ENCODE peak calls at places on chromosomes 12 and 14, in six cellular contexts. One of them, this sample, is unnamed.

GRCh38 chr14:102508410-102508773 is 1.2 kb downstream of the ANKRD9 start:
- DNase-seq in GDM1: no peak
- DNase-seq in mesothelial cell of epicardium: no peak
- DNase-seq in GM20000: peak
- DNase-seq in fibroblast of lung: no peak
- DNase-seq in AG04450: no peak
- DNase-seq in this sample: no peak

GRCh38 chr12:11746940-11747716 is 97.7 kb downstream of the ETV6 start:
- DNase-seq in GDM1: no peak
- DNase-seq in mesothelial cell of epicardium: no peak
- DNase-seq in GM20000: no peak
- DNase-seq in fibroblast of lung: no peak
- DNase-seq in AG04450: no peak
- DNase-seq in this sample: no peak

GRCh38 chr12:69102856-69103255 is 136.5 kb upstream of the CPSF6 start:
- DNase-seq in GDM1: no peak
- DNase-seq in mesothelial cell of epicardium: no peak
- DNase-seq in GM20000: no peak
- DNase-seq in fibroblast of lung: no peak
- DNase-seq in AG04450: no peak
- DNase-seq in this sample: peak

GRCh38 chr14:92938235-92938875 is 15.4 kb downstream of the CHGA start:
- DNase-seq in GDM1: no peak
- DNase-seq in mesothelial cell of epicardium: no peak
- DNase-seq in GM20000: no peak
- DNase-seq in fibroblast of lung: no peak
- DNase-seq in AG04450: no peak
- DNase-seq in this sample: no peak

GRCh38 chr14:104580961-104581360 is 1.4 kb downstream of the C14orf180 start:
- DNase-seq in GDM1: no peak
- DNase-seq in mesothelial cell of epicardium: peak
- DNase-seq in GM20000: no peak
- DNase-seq in fibroblast of lung: peak
- DNase-seq in AG04450: no peak
- DNase-seq in this sample: no peak

GRCh38 chr12:90037740-90038139 is 329.1 kb upstream of the ATP2B1 start:
- DNase-seq in GDM1: no peak
- DNase-seq in mesothelial cell of epicardium: no peak
- DNase-seq in GM20000: no peak
- DNase-seq in fibroblast of lung: peak
- DNase-seq in AG04450: no peak
- DNase-seq in this sample: no peak

GRCh38 chr12:13435535-13435934 is 239.0 kb downstream of the EMP1 start:
- DNase-seq in GDM1: no peak
- DNase-seq in mesothelial cell of epicardium: no peak
- DNase-seq in GM20000: no peak
- DNase-seq in fibroblast of lung: no peak
- DNase-seq in AG04450: no peak
- DNase-seq in this sample: no peak

GRCh38 chr12:53820503-53820902 is 68.7 kb upstream of the CISTR start:
- DNase-seq in GDM1: no peak
- DNase-seq in mesothelial cell of epicardium: no peak
- DNase-seq in GM20000: no peak
- DNase-seq in fibroblast of lung: peak
- DNase-seq in AG04450: no peak
- DNase-seq in this sample: no peak

GRCh38 chr14:75341639-75342038 is 63.0 kb downstream of the FOS start:
- DNase-seq in GDM1: peak
- DNase-seq in mesothelial cell of epicardium: no peak
- DNase-seq in GM20000: no peak
- DNase-seq in fibroblast of lung: no peak
- DNase-seq in AG04450: no peak
- DNase-seq in this sample: no peak

GRCh38 chr14:104753528-104754212 is 723 bp downstream of the SIVA1 start:
- DNase-seq in GDM1: no peak
- DNase-seq in mesothelial cell of epicardium: no peak
- DNase-seq in GM20000: no peak
- DNase-seq in fibroblast of lung: peak
- DNase-seq in AG04450: no peak
- DNase-seq in this sample: no peak

GRCh38 chr12:2498961-2499500 is 295.7 kb upstream of the FKBP4 start:
- DNase-seq in GDM1: no peak
- DNase-seq in mesothelial cell of epicardium: no peak
- DNase-seq in GM20000: no peak
- DNase-seq in fibroblast of lung: no peak
- DNase-seq in AG04450: no peak
- DNase-seq in this sample: no peak

GRCh38 chr12:12070674-12071661 is at the start of gene BCL2L14:
- DNase-seq in GDM1: no peak
- DNase-seq in mesothelial cell of epicardium: no peak
- DNase-seq in GM20000: peak
- DNase-seq in fibroblast of lung: peak
- DNase-seq in AG04450: no peak
- DNase-seq in this sample: no peak

GRCh38 chr14:83826838-83827237 is 1703.1 kb upstream of the FLRT2 start:
- DNase-seq in GDM1: no peak
- DNase-seq in mesothelial cell of epicardium: no peak
- DNase-seq in GM20000: no peak
- DNase-seq in fibroblast of lung: no peak
- DNase-seq in AG04450: no peak
- DNase-seq in this sample: no peak

GRCh38 chr12:126663304-126664094 is 1598.3 kb downstream of the AACS start:
- DNase-seq in GDM1: no peak
- DNase-seq in mesothelial cell of epicardium: no peak
- DNase-seq in GM20000: no peak
- DNase-seq in fibroblast of lung: no peak
- DNase-seq in AG04450: no peak
- DNase-seq in this sample: no peak

GRCh38 chr12:14618990-14619389 is 51.3 kb upstream of the PLBD1 start:
- DNase-seq in GDM1: no peak
- DNase-seq in mesothelial cell of epicardium: no peak
- DNase-seq in GM20000: no peak
- DNase-seq in fibroblast of lung: peak
- DNase-seq in AG04450: no peak
- DNase-seq in this sample: no peak

GRCh38 chr14:88129306-88130056 is 124.5 kb downstream of the GPR65 start:
- DNase-seq in GDM1: no peak
- DNase-seq in mesothelial cell of epicardium: no peak
- DNase-seq in GM20000: peak
- DNase-seq in fibroblast of lung: peak
- DNase-seq in AG04450: no peak
- DNase-seq in this sample: no peak

GRCh38 chr14:67268456-67269115 is 27.4 kb downstream of the PALS1 start:
- DNase-seq in GDM1: no peak
- DNase-seq in mesothelial cell of epicardium: no peak
- DNase-seq in GM20000: no peak
- DNase-seq in fibroblast of lung: peak
- DNase-seq in AG04450: no peak
- DNase-seq in this sample: no peak

This sample was measured in kidney glomerular epithelial cell.